ENCODE peak calls at places on chromosome 7, in six cellular contexts. One of them, this sample, is unnamed.

GRCh38 chr7:87328281-87328680 is 17.2 kb upstream of the CROT start:
- DNase-seq in mesothelial cell of epicardium: no peak
- DNase-seq in Calu3: no peak
- DNase-seq in lower lobe of right lung: no peak
- DNase-seq in HFF-Myc: no peak
- DNase-seq in dorsolateral prefrontal cortex: no peak
- DNase-seq in this sample: no peak

GRCh38 chr7:131674131-131674530 is 117.7 kb upstream of the PODXL start:
- DNase-seq in dorsolateral prefrontal cortex: no peak
- DNase-seq in Calu3: no peak
- DNase-seq in HFF-Myc: no peak
- DNase-seq in lower lobe of right lung: no peak
- DNase-seq in mesothelial cell of epicardium: no peak
- DNase-seq in this sample: no peak

GRCh38 chr7:90242369-90243168 is 2.4 kb upstream of the CFAP69 start:
- DNase-seq in dorsolateral prefrontal cortex: no peak
- DNase-seq in mesothelial cell of epicardium: no peak
- DNase-seq in Calu3: no peak
- DNase-seq in lower lobe of right lung: no peak
- DNase-seq in HFF-Myc: no peak
- DNase-seq in this sample: no peak

GRCh38 chr7:88429382-88429781 is 122.7 kb upstream of the STEAP4 start:
- DNase-seq in HFF-Myc: no peak
- DNase-seq in lower lobe of right lung: no peak
- DNase-seq in mesothelial cell of epicardium: no peak
- DNase-seq in dorsolateral prefrontal cortex: no peak
- DNase-seq in Calu3: no peak
- DNase-seq in this sample: no peak

GRCh38 chr7:26081627-26082026 is 70.4 kb upstream of the NFE2L3 start:
- DNase-seq in lower lobe of right lung: no peak
- DNase-seq in dorsolateral prefrontal cortex: no peak
- DNase-seq in HFF-Myc: no peak
- DNase-seq in mesothelial cell of epicardium: no peak
- DNase-seq in Calu3: no peak
- DNase-seq in this sample: no peak

GRCh38 chr7:44678468-44679179 is 70.0 kb upstream of the ZMIZ2 start:
- DNase-seq in HFF-Myc: peak; percentile 11
- DNase-seq in mesothelial cell of epicardium: no peak
- DNase-seq in Calu3: no peak
- DNase-seq in dorsolateral prefrontal cortex: no peak
- DNase-seq in lower lobe of right lung: no peak
- DNase-seq in this sample: no peak

GRCh38 chr7:150404172-150404784 is 25.1 kb downstream of the ZNF775 start:
- DNase-seq in HFF-Myc: no peak
- DNase-seq in lower lobe of right lung: no peak
- DNase-seq in dorsolateral prefrontal cortex: no peak
- DNase-seq in Calu3: no peak
- DNase-seq in mesothelial cell of epicardium: no peak
- DNase-seq in this sample: no peak

GRCh38 chr7:32062150-32062549 is 8.1 kb downstream of the PDE1C start:
- DNase-seq in dorsolateral prefrontal cortex: peak; percentile 68
- DNase-seq in HFF-Myc: no peak
- DNase-seq in lower lobe of right lung: peak; percentile 55
- DNase-seq in mesothelial cell of epicardium: no peak
- DNase-seq in Calu3: peak; percentile 91
- DNase-seq in this sample: peak; percentile 34

GRCh38 chr7:44163591-44163990 is 22.5 kb upstream of the MYL7 start:
- DNase-seq in dorsolateral prefrontal cortex: no peak
- DNase-seq in mesothelial cell of epicardium: no peak
- DNase-seq in lower lobe of right lung: no peak
- DNase-seq in HFF-Myc: peak; percentile 78
- DNase-seq in Calu3: no peak
- DNase-seq in this sample: no peak

GRCh38 chr7:151773795-151774194 is 103.1 kb downstream of the PRKAG2 start:
- DNase-seq in Calu3: no peak
- DNase-seq in mesothelial cell of epicardium: no peak
- DNase-seq in lower lobe of right lung: no peak
- DNase-seq in dorsolateral prefrontal cortex: no peak
- DNase-seq in HFF-Myc: no peak
- DNase-seq in this sample: no peak

GRCh38 chr7:158535079-158535478 is 52.5 kb downstream of the PTPRN2 start:
- DNase-seq in dorsolateral prefrontal cortex: no peak
- DNase-seq in mesothelial cell of epicardium: no peak
- DNase-seq in Calu3: no peak
- DNase-seq in lower lobe of right lung: no peak
- DNase-seq in HFF-Myc: no peak
- DNase-seq in this sample: no peak

GRCh38 chr7:93159490-93159889 is 11.3 kb upstream of the SAMD9L start:
- DNase-seq in HFF-Myc: no peak
- DNase-seq in mesothelial cell of epicardium: no peak
- DNase-seq in Calu3: no peak
- DNase-seq in lower lobe of right lung: no peak
- DNase-seq in dorsolateral prefrontal cortex: no peak
- DNase-seq in this sample: no peak

GRCh38 chr7:124310934-124311390 is 278.1 kb upstream of the TMEM229A start:
- DNase-seq in Calu3: no peak
- DNase-seq in HFF-Myc: no peak
- DNase-seq in mesothelial cell of epicardium: no peak
- DNase-seq in lower lobe of right lung: no peak
- DNase-seq in dorsolateral prefrontal cortex: no peak
- DNase-seq in this sample: no peak

GRCh38 chr7:100914879-100915442 is 19.3 kb upstream of the ACHE start:
- DNase-seq in dorsolateral prefrontal cortex: no peak
- DNase-seq in mesothelial cell of epicardium: no peak
- DNase-seq in HFF-Myc: no peak
- DNase-seq in Calu3: no peak
- DNase-seq in lower lobe of right lung: no peak
- DNase-seq in this sample: peak; percentile 26

GRCh38 chr7:138116892-138117291 is 40.6 kb downstream of the AKR1D1 start:
- DNase-seq in HFF-Myc: no peak
- DNase-seq in mesothelial cell of epicardium: no peak
- DNase-seq in lower lobe of right lung: no peak
- DNase-seq in dorsolateral prefrontal cortex: no peak
- DNase-seq in Calu3: no peak
- DNase-seq in this sample: no peak

GRCh38 chr7:137903382-137904169 is 56.8 kb upstream of the DGKI start:
- DNase-seq in dorsolateral prefrontal cortex: no peak
- DNase-seq in Calu3: peak; percentile 65
- DNase-seq in HFF-Myc: peak; percentile 66
- DNase-seq in mesothelial cell of epicardium: no peak
- DNase-seq in lower lobe of right lung: no peak
- DNase-seq in this sample: peak; percentile 74

GRCh38 chr7:11817111-11817710 is 14.8 kb downstream of the THSD7A start:
- DNase-seq in mesothelial cell of epicardium: no peak
- DNase-seq in dorsolateral prefrontal cortex: no peak
- DNase-seq in Calu3: no peak
- DNase-seq in HFF-Myc: no peak
- DNase-seq in lower lobe of right lung: no peak
- DNase-seq in this sample: no peak

GRCh38 chr7:23907012-23907411 is 197.0 kb downstream of the STK31 start:
- DNase-seq in lower lobe of right lung: no peak
- DNase-seq in HFF-Myc: no peak
- DNase-seq in mesothelial cell of epicardium: no peak
- DNase-seq in dorsolateral prefrontal cortex: no peak
- DNase-seq in Calu3: no peak
- DNase-seq in this sample: no peak

GRCh38 chr7:32239764-32240163 is 169.6 kb upstream of the PDE1C start:
- DNase-seq in dorsolateral prefrontal cortex: no peak
- DNase-seq in lower lobe of right lung: no peak
- DNase-seq in mesothelial cell of epicardium: no peak
- DNase-seq in Calu3: no peak
- DNase-seq in HFF-Myc: no peak
- DNase-seq in this sample: no peak

GRCh38 chr7:89621925-89622641 is 532.2 kb upstream of the STEAP1 start:
- DNase-seq in dorsolateral prefrontal cortex: no peak
- DNase-seq in mesothelial cell of epicardium: no peak
- DNase-seq in lower lobe of right lung: no peak
- DNase-seq in Calu3: no peak
- DNase-seq in HFF-Myc: no peak
- DNase-seq in this sample: no peak

GRCh38 chr7:78052112-78052511 is 253.5 kb downstream of the PHTF2 start:
- DNase-seq in lower lobe of right lung: no peak
- DNase-seq in Calu3: no peak
- DNase-seq in HFF-Myc: no peak
- DNase-seq in dorsolateral prefrontal cortex: no peak
- DNase-seq in mesothelial cell of epicardium: no peak
- DNase-seq in this sample: no peak

GRCh38 chr7:40329601-40330153 is 194.9 kb downstream of the SUGCT start:
- DNase-seq in Calu3: peak; percentile 14
- DNase-seq in dorsolateral prefrontal cortex: no peak
- DNase-seq in mesothelial cell of epicardium: no peak
- DNase-seq in lower lobe of right lung: no peak
- DNase-seq in HFF-Myc: peak; percentile 40
- DNase-seq in this sample: no peak

GRCh38 chr7:71480814-71481213 is 348.9 kb downstream of the GALNT17 start:
- DNase-seq in lower lobe of right lung: no peak
- DNase-seq in HFF-Myc: no peak
- DNase-seq in Calu3: no peak
- DNase-seq in mesothelial cell of epicardium: no peak
- DNase-seq in dorsolateral prefrontal cortex: no peak
- DNase-seq in this sample: no peak

GRCh38 chr7:3056713-3057388 is 13.2 kb upstream of the CARD11 start:
- DNase-seq in mesothelial cell of epicardium: no peak
- DNase-seq in dorsolateral prefrontal cortex: no peak
- DNase-seq in HFF-Myc: no peak
- DNase-seq in lower lobe of right lung: no peak
- DNase-seq in Calu3: no peak
- DNase-seq in this sample: no peak

GRCh38 chr7:143882611-143883078 is 19.3 kb downstream of the TCAF1 start:
- DNase-seq in HFF-Myc: no peak
- DNase-seq in lower lobe of right lung: peak; percentile 60
- DNase-seq in dorsolateral prefrontal cortex: peak; percentile 66
- DNase-seq in Calu3: peak; percentile 65
- DNase-seq in mesothelial cell of epicardium: peak; percentile 55
- DNase-seq in this sample: no peak

DNA sequence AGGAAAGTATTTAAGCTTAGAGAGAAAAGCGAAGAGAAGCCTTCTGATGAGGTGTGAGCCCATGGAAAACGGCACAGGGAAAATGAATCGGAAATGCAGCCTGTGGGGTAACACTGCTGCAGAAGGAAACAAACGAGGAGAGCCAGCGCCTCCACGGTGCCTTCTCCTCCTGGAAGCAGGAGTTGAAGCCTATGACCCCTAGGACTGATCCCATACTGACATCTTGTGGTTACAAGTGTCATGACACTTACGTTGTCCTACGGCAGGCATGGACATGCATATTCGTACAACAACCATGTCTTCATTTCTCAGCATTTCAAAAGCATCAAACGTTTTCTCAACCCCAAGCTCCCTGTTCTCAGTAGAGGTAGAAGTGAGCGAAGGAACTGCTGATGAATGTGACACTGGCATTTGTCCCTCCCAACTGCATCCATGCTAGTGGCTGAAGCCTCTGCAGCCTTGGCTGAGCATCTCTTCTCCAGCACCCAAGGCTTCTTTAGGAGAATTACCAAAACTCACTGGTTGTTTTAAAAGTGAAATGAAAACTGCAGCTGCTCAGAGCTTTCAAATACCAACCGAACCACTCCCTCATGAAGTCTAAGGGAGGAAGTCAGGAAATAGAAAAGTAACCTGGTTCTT is 160.2 kb downstream of the JAZF1 start:
- DNase-seq in HFF-Myc: peak; percentile 83
- DNase-seq in dorsolateral prefrontal cortex: peak; percentile 46
- DNase-seq in Calu3: peak; percentile 75
- DNase-seq in mesothelial cell of epicardium: no peak
- DNase-seq in lower lobe of right lung: no peak
- DNase-seq in this sample: peak; percentile 40
- TF ChIP-seq CTCF in HFF-Myc: peak; percentile 85
- TF ChIP-seq CTCF in dorsolateral prefrontal cortex: peak; percentile 93
- TF ChIP-seq CTCF in Calu3: peak; percentile 84
- TF ChIP-seq CTCF in mesothelial cell of epicardium: peak; percentile 72
- TF ChIP-seq CTCF in lower lobe of right lung: peak; percentile 83
- TF ChIP-seq CTCF in this sample: peak; percentile 76

DNA sequence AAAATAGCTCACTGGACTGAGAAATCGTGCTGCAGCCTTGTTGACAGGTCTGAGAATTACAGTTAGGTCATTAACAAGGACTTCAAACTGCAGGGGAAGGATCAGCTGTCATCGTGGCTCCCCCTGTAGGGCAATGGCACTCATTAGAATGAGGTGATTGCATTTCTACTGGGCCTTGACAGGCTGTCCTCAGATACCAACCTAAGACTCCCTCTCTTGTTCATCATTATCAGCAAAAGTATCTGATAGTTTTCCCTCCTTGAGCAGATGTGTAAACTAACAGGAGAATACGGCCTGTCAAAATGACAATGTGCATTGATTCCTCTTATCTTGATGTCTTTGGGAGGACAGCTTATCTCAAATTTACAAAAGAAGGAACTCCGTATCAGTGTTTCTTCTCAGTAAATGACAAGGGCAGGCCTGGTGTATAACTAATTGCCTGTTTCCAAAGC is 648.5 kb upstream of the LRRN3 start:
- DNase-seq in mesothelial cell of epicardium: no peak
- DNase-seq in dorsolateral prefrontal cortex: no peak
- DNase-seq in lower lobe of right lung: no peak
- DNase-seq in HFF-Myc: no peak
- DNase-seq in Calu3: peak; percentile 67
- DNase-seq in this sample: peak; percentile 42
- TF ChIP-seq CTCF in mesothelial cell of epicardium: no peak
- TF ChIP-seq CTCF in dorsolateral prefrontal cortex: no peak
- TF ChIP-seq CTCF in lower lobe of right lung: peak; percentile 30
- TF ChIP-seq CTCF in HFF-Myc: peak; percentile 39
- TF ChIP-seq CTCF in Calu3: peak; percentile 54
- TF ChIP-seq CTCF in this sample: peak; percentile 32

GRCh38 chr7:155263522-155264197 is 34.0 kb upstream of the INSIG1 start:
- DNase-seq in dorsolateral prefrontal cortex: no peak
- DNase-seq in HFF-Myc: no peak
- DNase-seq in Calu3: no peak
- DNase-seq in mesothelial cell of epicardium: no peak
- DNase-seq in lower lobe of right lung: no peak
- DNase-seq in this sample: no peak
- TF ChIP-seq CTCF in dorsolateral prefrontal cortex: no peak
- TF ChIP-seq CTCF in HFF-Myc: no peak
- TF ChIP-seq CTCF in Calu3: no peak
- TF ChIP-seq CTCF in mesothelial cell of epicardium: no peak
- TF ChIP-seq CTCF in lower lobe of right lung: no peak
- TF ChIP-seq CTCF in this sample: no peak

DNA sequence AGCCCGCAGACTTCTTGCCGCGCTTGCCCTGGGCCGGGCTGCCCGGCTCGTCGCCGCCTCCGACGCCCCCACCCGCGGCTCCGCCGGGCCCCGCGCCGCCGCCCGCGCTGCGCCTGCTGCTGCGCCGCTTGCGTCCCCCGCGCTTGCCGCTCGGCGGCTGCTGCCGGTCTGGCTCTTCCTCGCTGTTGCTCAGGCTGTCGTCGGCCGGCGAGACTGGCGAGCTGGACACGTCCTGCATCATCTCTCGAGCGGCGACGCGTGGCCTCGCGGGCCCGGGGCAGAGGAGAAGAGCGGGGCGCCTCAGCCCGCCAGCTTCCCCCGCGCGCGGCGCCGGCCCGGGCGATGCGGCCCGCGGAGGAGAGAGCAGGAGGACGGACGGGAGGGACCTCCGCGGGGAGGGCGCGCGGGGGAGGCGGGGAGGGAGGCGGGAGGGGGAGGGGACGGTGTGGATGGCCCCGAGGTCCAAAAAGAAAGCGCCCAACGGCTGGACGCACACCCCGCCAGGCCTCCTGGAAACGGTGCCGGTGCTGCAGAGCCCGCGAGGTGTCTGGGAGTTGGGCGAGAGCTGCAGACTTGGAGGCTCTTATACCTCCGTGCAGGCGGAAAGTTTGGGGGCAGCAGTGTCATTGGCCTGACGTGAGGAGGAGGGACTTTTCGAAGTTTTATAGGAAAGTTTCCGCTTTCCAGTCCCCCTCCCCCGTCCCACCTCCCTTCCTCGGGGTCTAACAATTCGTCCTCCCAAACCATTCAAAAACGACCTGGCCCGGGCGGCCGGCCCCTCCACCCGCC is at the start of gene TWIST1:
- DNase-seq in lower lobe of right lung: no peak
- DNase-seq in Calu3: peak; percentile 18
- DNase-seq in dorsolateral prefrontal cortex: no peak
- DNase-seq in HFF-Myc: peak; percentile 94
- DNase-seq in mesothelial cell of epicardium: peak; percentile 61
- DNase-seq in this sample: no peak
- TF ChIP-seq CTCF in lower lobe of right lung: no peak
- TF ChIP-seq CTCF in Calu3: no peak
- TF ChIP-seq CTCF in dorsolateral prefrontal cortex: no peak
- TF ChIP-seq CTCF in HFF-Myc: no peak
- TF ChIP-seq CTCF in mesothelial cell of epicardium: no peak
- TF ChIP-seq CTCF in this sample: no peak